ENCODE peak calls at places on chromosomes 11 and 22, in eight cellular contexts. C is HepG2, J is endodermal cell, B is cardiac muscle cell, T is pancreas, R is left ventricle myocardium inferior, S is neuronal stem cell, H is esophagus squamous epithelium. Q is an unnamed sample.

GRCh38 chr22:40679964-40680818 is 907 bp downstream of the MCHR1 start:
- DNase-seq in C (no peak), J (peak; percentile 72), B (no peak), T (no peak), R (no peak), S (no peak), H (no peak), Q (no peak)

GRCh38 chr22:32354360-32355351 is 3.0 kb upstream of the RFPL3 start:
- DNase-seq in C (no peak), J (no peak), B (no peak), T (peak; percentile 50), R (no peak), S (no peak), H (no peak), Q (peak; percentile 54)

GRCh38 chr11:120306519-120307242 is 18.4 kb upstream of the TLCD5 start:
- DNase-seq in C (no peak), J (peak; percentile 86), B (no peak), T (no peak), R (no peak), S (no peak), H (no peak), Q (no peak)

GRCh38 chr11:67118059-67118766 is 850 bp upstream of the KDM2A start:
- DNase-seq in C (no peak), J (peak; percentile 84), B (no peak), T (peak; percentile 86), R (peak; percentile 45), S (no peak), H (no peak), Q (peak; percentile 51)

GRCh38 chr11:43942651-43943356 is 367 bp downstream of the C11orf96 start:
- DNase-seq in C (no peak), J (peak; percentile 79), B (peak; percentile 52), T (no peak), R (no peak), S (no peak), H (no peak), Q (peak; percentile 54)

GRCh38 chr11:119473226-119473625 is 50.3 kb upstream of the THY1 start:
- DNase-seq in C (peak; percentile 30), J (peak; percentile 29), B (no peak), T (no peak), R (no peak), S (no peak), H (no peak), Q (no peak)

GRCh38 chr11:26717761-26718160 is 4.1 kb downstream of the SLC5A12 start:
- DNase-seq in C (no peak), J (no peak), B (no peak), T (no peak), R (no peak), S (no peak), H (no peak), Q (no peak)

GRCh38 chr11:16891170-16891569 is 123.0 kb downstream of the PLEKHA7 start:
- DNase-seq in C (no peak), J (no peak), B (no peak), T (no peak), R (no peak), S (no peak), H (no peak), Q (no peak)

GRCh38 chr22:48596111-48596860 is 1231.4 kb downstream of the BRD1 start:
- DNase-seq in C (no peak), J (no peak), B (no peak), T (peak; percentile 26), R (no peak), S (no peak), H (no peak), Q (no peak)

GRCh38 chr11:31480930-31481329 is 28.5 kb downstream of the IMMP1L start:
- DNase-seq in C (no peak), J (no peak), B (peak; percentile 8), T (no peak), R (no peak), S (no peak), H (no peak), Q (no peak)

GRCh38 chr11:1953489-1954284 is 6.6 kb downstream of the MRPL23 start:
- DNase-seq in C (no peak), J (no peak), B (no peak), T (peak; percentile 44), R (peak; percentile 54), S (no peak), H (no peak), Q (peak; percentile 17)

GRCh38 chr11:110471315-110471714 is 41.6 kb downstream of the FDX1 start:
- DNase-seq in C (no peak), J (no peak), B (no peak), T (no peak), R (no peak), S (no peak), H (no peak), Q (no peak)

GRCh38 chr22:36453266-36453607 is 28.2 kb downstream of the TXN2 start:
- DNase-seq in C (no peak), J (no peak), B (no peak), T (no peak), R (no peak), S (no peak), H (no peak), Q (no peak)

GRCh38 chr11:34204396-34205279 is 99.2 kb downstream of the NAT10 start:
- DNase-seq in C (peak; percentile 89), J (no peak), B (no peak), T (no peak), R (no peak), S (no peak), H (no peak), Q (no peak)

GRCh38 chr11:1336836-1337646 is 27.6 kb upstream of the TOLLIP start:
- DNase-seq in C (no peak), J (peak; percentile 82), B (peak; percentile 42), T (peak; percentile 90), R (peak; percentile 43), S (no peak), H (no peak), Q (no peak)

GRCh38 chr11:62705880-62706831 is 1.1 kb downstream of the BSCL2 start:
- DNase-seq in C (peak; percentile 83), J (peak; percentile 97), B (peak; percentile 98), T (peak; percentile 99), R (peak; percentile 94), S (peak; percentile 94), H (peak; percentile 68), Q (peak; percentile 96)

DNA sequence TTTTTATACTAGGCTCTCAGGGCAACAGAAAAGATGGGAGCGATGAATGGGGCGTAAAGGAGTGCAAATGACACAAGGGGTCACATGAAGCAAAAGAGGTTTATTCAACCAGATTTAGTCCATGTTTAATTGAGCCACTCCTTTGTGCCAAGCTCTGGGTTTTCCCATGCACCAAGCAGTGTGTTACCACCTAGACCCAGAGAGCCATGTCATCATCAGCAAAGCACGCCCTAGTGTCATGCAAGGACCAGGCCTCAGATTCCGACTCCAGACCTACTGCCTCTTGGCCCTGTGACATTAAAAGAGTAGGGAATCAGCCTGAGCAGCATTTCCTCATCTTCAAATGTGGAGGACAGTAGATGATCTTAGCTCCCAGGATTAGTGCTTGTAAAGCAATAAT is 1.1 kb upstream of the IGLL5 start:
- DNase-seq in C (no peak), J (peak; percentile 26), B (no peak), T (no peak), R (no peak), S (no peak), H (no peak), Q (no peak)
- H3K4me1 ChIP-seq in C (no peaks in the 10 kb centered on the region), J (no peaks in the 10 kb centered on the region), B (no peaks in the 10 kb centered on the region), T (no peaks in the 10 kb centered on the region), R (no peaks in the 10 kb centered on the region), S (no peaks in the 10 kb centered on the region), H (no peaks in the 10 kb centered on the region), Q (no peaks in the 10 kb centered on the region)

GRCh38 chr11:94151903-94152677 is 23.4 kb downstream of the PANX1 start:
- DNase-seq in C (peak; percentile 72), J (peak; percentile 74), B (no peak), T (no peak), R (no peak), S (no peak), H (no peak), Q (peak; percentile 35)

GRCh38 chr11:94154095-94154856 is 25.6 kb downstream of the PANX1 start:
- DNase-seq in C (no peak), J (no peak), B (no peak), T (no peak), R (no peak), S (no peak), H (no peak), Q (no peak)

GRCh38 chr11:94153320-94153719 is 24.7 kb downstream of the PANX1 start:
- DNase-seq in C (peak; percentile 86), J (no peak), B (no peak), T (no peak), R (no peak), S (no peak), H (no peak), Q (no peak)

GRCh38 chr11:94151311-94151710 is 22.7 kb downstream of the PANX1 start:
- DNase-seq in C (no peak), J (no peak), B (no peak), T (no peak), R (no peak), S (no peak), H (no peak), Q (no peak)

DNA sequence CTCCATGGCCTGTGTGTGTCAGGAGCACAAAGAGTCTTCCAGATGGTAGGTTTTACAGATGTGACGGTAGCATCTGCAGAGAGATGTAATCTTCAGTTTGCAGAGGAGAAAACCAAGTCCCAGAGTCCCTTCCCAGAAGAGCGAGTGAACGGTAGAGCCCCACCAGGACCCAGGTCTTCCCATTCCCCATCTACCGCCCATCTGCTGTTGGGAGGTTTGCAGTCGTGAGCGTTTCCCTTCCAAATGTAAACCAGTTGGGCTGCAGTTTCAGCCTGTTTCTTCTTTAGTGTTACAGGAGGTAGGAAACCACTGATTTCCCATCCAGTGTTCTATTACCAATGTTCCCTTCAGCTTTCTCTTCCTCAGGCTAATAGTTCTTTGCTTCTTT is 24.0 kb downstream of the PANX1 start:
- DNase-seq in C (no peak), J (no peak), B (no peak), T (no peak), R (no peak), S (no peak), H (no peak), Q (no peak)
- H3K4me1 ChIP-seq in C (peaks cover 68% of the 10 kb centered on the region), J (peaks cover 12% of the 10 kb centered on the region), B (no peaks in the 10 kb centered on the region), T (peaks cover 15% of the 10 kb centered on the region), R (peaks cover 53% of the 10 kb centered on the region), S (peaks cover 5% of the 10 kb centered on the region), H (peaks cover 38% of the 10 kb centered on the region), Q (peaks cover 15% of the 10 kb centered on the region)

GRCh38 chr11:69557266-69557665 is 75.8 kb downstream of the LINC01488 start:
- DNase-seq in C (no peak), J (no peak), B (no peak), T (no peak), R (no peak), S (no peak), H (no peak), Q (no peak)
- H3K4me1 ChIP-seq in C (peaks cover 4% of the 10 kb centered on the region), J (no peaks in the 10 kb centered on the region), B (no peaks in the 10 kb centered on the region), T (no peaks in the 10 kb centered on the region), R (no peaks in the 10 kb centered on the region), S (no peaks in the 10 kb centered on the region), H (no peaks in the 10 kb centered on the region), Q (no peaks in the 10 kb centered on the region)

GRCh38 chr11:79406376-79406775 is 34.5 kb downstream of the TENM4 start:
- DNase-seq in C (no peak), J (no peak), B (no peak), T (no peak), R (no peak), S (no peak), H (no peak), Q (no peak)
- H3K4me1 ChIP-seq in C (no peaks in the 10 kb centered on the region), J (peaks cover 25% of the 10 kb centered on the region), B (no peaks in the 10 kb centered on the region), T (no peaks in the 10 kb centered on the region), R (peaks cover 5% of the 10 kb centered on the region), S (peaks cover 2% of the 10 kb centered on the region), H (no peaks in the 10 kb centered on the region), Q (no peaks in the 10 kb centered on the region)